ENCODE peak calls at places on chromosomes 12 and 14, in seven cellular contexts. Z is fibroblast of lung, D is tibial artery, V is AG04450, R is IMR-90, O is transverse colon, Q is BE2C. S is an unnamed sample.

GRCh38 chr14:76274324-76274723 is 101.6 kb upstream of the ESRRB start:
- DNase-seq in Z (no peak), D (peak; percentile 33), V (no peak), R (no peak), O (no peak), Q (no peak), S (no peak)

GRCh38 chr12:108744021-108744897 is 12.9 kb upstream of the CORO1C start:
- DNase-seq in Z (no peak), D (no peak), V (no peak), R (no peak), O (no peak), Q (no peak), S (no peak)

GRCh38 chr14:99133563-99134332 is 138.2 kb downstream of the BCL11B start:
- DNase-seq in Z (no peak), D (peak; percentile 57), V (no peak), R (no peak), O (no peak), Q (no peak), S (no peak)

GRCh38 chr12:93519859-93520258 is 52.5 kb downstream of the MRPL42 start:
- DNase-seq in Z (no peak), D (no peak), V (no peak), R (no peak), O (no peak), Q (peak; percentile 33), S (no peak)

GRCh38 chr14:81517798-81518398 is 15.8 kb downstream of the SEL1L start:
- DNase-seq in Z (peak; percentile 13), D (peak; percentile 67), V (no peak), R (peak; percentile 67), O (peak; percentile 30), Q (no peak), S (no peak)

GRCh38 chr14:50631408-50631821 is 36.7 kb downstream of the SAV1 start:
- DNase-seq in Z (peak; percentile 40), D (no peak), V (no peak), R (no peak), O (no peak), Q (no peak), S (no peak)

GRCh38 chr14:104691546-104692260 is 2.3 kb downstream of the INF2 start:
- DNase-seq in Z (no peak), D (no peak), V (no peak), R (no peak), O (no peak), Q (no peak), S (no peak)

GRCh38 chr14:33726685-33727084 is 224.2 kb downstream of the EGLN3 start:
- DNase-seq in Z (no peak), D (no peak), V (no peak), R (no peak), O (no peak), Q (no peak), S (no peak)

GRCh38 chr12:60501124-60501729 is 905.4 kb downstream of the SLC16A7 start:
- DNase-seq in Z (peak; percentile 74), D (no peak), V (no peak), R (no peak), O (no peak), Q (no peak), S (no peak)

GRCh38 chr12:25796523-25797000 is 161.9 kb upstream of the RASSF8 start:
- DNase-seq in Z (peak; percentile 77), D (no peak), V (no peak), R (peak; percentile 67), O (no peak), Q (no peak), S (no peak)

GRCh38 chr12:74980510-74980909 is 229.1 kb downstream of the KCNC2 start:
- DNase-seq in Z (peak; percentile 0), D (no peak), V (no peak), R (no peak), O (no peak), Q (no peak), S (no peak)

GRCh38 chr12:76024942-76025600 is 6.5 kb downstream of the PHLDA1 start:
- DNase-seq in Z (peak; percentile 87), D (no peak), V (peak; percentile 59), R (peak; percentile 90), O (no peak), Q (no peak), S (no peak)

GRCh38 chr12:47651368-47652254 is 54.2 kb downstream of the RPAP3 start:
- DNase-seq in Z (peak; percentile 56), D (peak; percentile 69), V (peak; percentile 42), R (peak; percentile 66), O (peak; percentile 46), Q (peak; percentile 60), S (no peak)

GRCh38 chr14:103057028-103057371 is 349 bp downstream of the CDC42BPB start:
- DNase-seq in Z (peak; percentile 16), D (peak; percentile 69), V (no peak), R (no peak), O (no peak), Q (peak; percentile 42), S (no peak)

GRCh38 chr14:104139460-104140212 is 1.2 kb downstream of the KIF26A start:
- DNase-seq in Z (no peak), D (peak; percentile 51), V (no peak), R (no peak), O (no peak), Q (peak; percentile 13), S (no peak)

GRCh38 chr14:60356921-60357550 is 108.0 kb downstream of the PPM1A start:
- DNase-seq in Z (no peak), D (no peak), V (no peak), R (no peak), O (no peak), Q (peak; percentile 66), S (no peak)

GRCh38 chr14:93959239-93960107 is 16.9 kb downstream of the ASB2 start:
- DNase-seq in Z (peak; percentile 90), D (no peak), V (peak; percentile 73), R (peak; percentile 95), O (peak; percentile 84), Q (peak; percentile 39), S (peak; percentile 72)

GRCh38 chr14:91108941-91109611 is 4.8 kb upstream of the DGLUCY start:
- DNase-seq in Z (no peak), D (no peak), V (no peak), R (no peak), O (peak; percentile 46), Q (no peak), S (no peak)

GRCh38 chr14:24315807-24316596 is 4.7 kb downstream of the LTB4R start:
- DNase-seq in Z (no peak), D (no peak), V (no peak), R (no peak), O (peak; percentile 75), Q (peak; percentile 50), S (no peak)

GRCh38 chr12:102871014-102871413 is 46.0 kb downstream of the PAH start:
- DNase-seq in Z (no peak), D (no peak), V (no peak), R (no peak), O (no peak), Q (no peak), S (no peak)

GRCh38 chr14:38837333-38838048 is 265.5 kb downstream of the SEC23A start:
- DNase-seq in Z (no peak), D (no peak), V (no peak), R (no peak), O (peak; percentile 38), Q (no peak), S (no peak)

GRCh38 chr14:75418779-75419768 is 8.7 kb upstream of the JDP2 start:
- DNase-seq in Z (no peak), D (no peak), V (no peak), R (no peak), O (peak; percentile 84), Q (peak; percentile 28), S (no peak)

GRCh38 chr14:30252800-30253425 is 306.0 kb upstream of the G2E3 start:
- DNase-seq in Z (peak; percentile 53), D (no peak), V (no peak), R (peak; percentile 15), O (no peak), Q (no peak), S (no peak)

GRCh38 chr12:11433664-11434063 is 38.3 kb upstream of the PRB2 start:
- DNase-seq in Z (no peak), D (no peak), V (no peak), R (no peak), O (no peak), Q (no peak), S (no peak)

GRCh38 chr12:108696111-108696995 is 35.0 kb downstream of the CORO1C start:
- DNase-seq in Z (peak; percentile 100), D (no peak), V (peak; percentile 97), R (peak; percentile 100), O (no peak), Q (no peak), S (peak; percentile 57)

GRCh38 chr12:57734586-57734985 is 4.0 kb downstream of the AGAP2 start:
- DNase-seq in Z (no peak), D (no peak), V (no peak), R (no peak), O (no peak), Q (no peak), S (no peak)
- H3K27me3 ChIP-seq in Z (peaks cover 61% of the 10 kb centered on the region), D (peaks cover 8% of the 10 kb centered on the region), V (peaks cover 80% of the 10 kb centered on the region), R (peaks cover 82% of the 10 kb centered on the region), O (peaks cover 78% of the 10 kb centered on the region), Q (peaks cover 44% of the 10 kb centered on the region), S (peaks cover 36% of the 10 kb centered on the region)

GRCh38 chr12:132243596-132244289 is 85.6 kb downstream of the GALNT9 start:
- DNase-seq in Z (no peak), D (peak; percentile 59), V (no peak), R (no peak), O (no peak), Q (no peak), S (no peak)
- TF ChIP-seq CTCF in Z (no peak), D (no peak), V (no peak), R (no peak), O (no peak), Q (no peak), S (no peak)

DNA sequence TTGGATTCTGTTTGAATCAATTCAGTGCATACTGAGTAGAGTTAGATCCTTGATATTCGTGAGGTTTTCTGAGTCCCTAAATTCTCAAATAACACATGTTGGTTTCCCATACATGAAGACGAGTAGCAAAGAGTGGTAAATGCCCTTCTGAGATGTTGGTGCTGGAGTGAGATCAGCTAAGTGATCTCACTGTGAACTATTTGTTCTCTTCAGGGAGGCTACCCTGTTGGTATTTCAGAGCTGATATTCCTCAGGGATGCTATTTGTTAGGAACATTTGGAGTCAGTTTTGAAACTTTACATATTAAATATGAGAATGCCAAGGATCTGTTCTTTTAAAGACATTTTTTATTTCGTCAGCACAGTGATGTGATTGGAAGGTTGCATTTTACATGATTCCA is 54.7 kb downstream of the SUSD6 start:
- DNase-seq in Z (no peak), D (no peak), V (no peak), R (no peak), O (no peak), Q (no peak), S (no peak)
- H3K4me3 ChIP-seq in Z (no peak overlapping the region), D (no peak overlapping the region), V (no peak overlapping the region), R (no peak overlapping the region), O (no peak overlapping the region), Q (no peak overlapping the region), S (no peak overlapping the region)

GRCh38 chr12:132179431-132180362 is 35.4 kb downstream of the NOC4L start:
- DNase-seq in Z (no peak), D (no peak), V (no peak), R (no peak), O (no peak), Q (no peak), S (no peak)

GRCh38 chr12:132182206-132182710 is 38.0 kb downstream of the NOC4L start:
- DNase-seq in Z (no peak), D (no peak), V (no peak), R (no peak), O (no peak), Q (no peak), S (no peak)

GRCh38 chr12:132182711-132183365 is 38.6 kb downstream of the NOC4L start:
- DNase-seq in Z (no peak), D (no peak), V (no peak), R (no peak), O (no peak), Q (no peak), S (no peak)

GRCh38 chr12:132181570-132182200 is 37.4 kb downstream of the NOC4L start:
- DNase-seq in Z (no peak), D (no peak), V (no peak), R (no peak), O (no peak), Q (no peak), S (no peak)

GRCh38 chr12:132180648-132181546 is 36.6 kb downstream of the NOC4L start:
- DNase-seq in Z (no peak), D (no peak), V (no peak), R (no peak), O (no peak), Q (no peak), S (no peak)
- H3K27me3 ChIP-seq in Z (peaks cover 13% of the 10 kb centered on the region), D (no peaks in the 10 kb centered on the region), V (peaks cover 51% of the 10 kb centered on the region), R (peaks cover 50% of the 10 kb centered on the region), O (peaks cover 32% of the 10 kb centered on the region), Q (peaks cover 85% of the 10 kb centered on the region), S (peaks cover 21% of the 10 kb centered on the region)